ENCODE peak calls at places on chromosomes 1 and 21, in six cellular contexts. X, Z, E, K, O and Q are unnamed samples.

GRCh38 chr1:93675272-93675671 is 6.4 kb downstream of the BCAR3 start:
- DNase-seq in Z (no peak), K (no peak), O (no peak), X (no peak), E (no peak), Q (no peak)

GRCh38 chr1:178102218-178102617 is 8.3 kb downstream of the RASAL2 start:
- DNase-seq in Z (no peak), O (no peak), E (no peak), X (no peak), K (no peak), Q (no peak)

GRCh38 chr1:160987359-160988062 is 32.9 kb upstream of the ITLN2 start:
- DNase-seq in O (no peak), Z (no peak), X (no peak), K (no peak), E (no peak), Q (no peak)

GRCh38 chr1:41740630-41741239 is 178.0 kb downstream of the HIVEP3 start:
- DNase-seq in E (no peak), K (no peak), Z (no peak), X (no peak), O (no peak), Q (no peak)

GRCh38 chr1:5109652-5110051 is 455.2 kb downstream of the AJAP1 start:
- DNase-seq in Z (no peak), X (no peak), E (no peak), O (no peak), K (no peak), Q (no peak)

GRCh38 chr21:38525454-38525853 is 27.2 kb upstream of the ERG start:
- DNase-seq in O (no peak), E (no peak), K (no peak), Z (no peak), X (no peak), Q (no peak)

GRCh38 chr21:14545906-14546480 is at the start of gene SAMSN1:
- DNase-seq in X (peak), O (no peak), Z (no peak), E (peak), K (peak), Q (no peak)

GRCh38 chr1:37719572-37720195 is 27.4 kb downstream of the CDCA8 start:
- DNase-seq in K (no peak), O (no peak), E (no peak), X (no peak), Z (peak), Q (no peak)

GRCh38 chr1:81801032-81801833 is 499 bp downstream of the ADGRL2 start:
- DNase-seq in E (no peak), X (peak), Z (peak), O (no peak), K (peak), Q (peak)

GRCh38 chr1:101605878-101606277 is 369.1 kb downstream of the S1PR1 start:
- DNase-seq in E (no peak), Z (no peak), X (no peak), O (no peak), K (no peak), Q (no peak)

GRCh38 chr1:241972703-241973375 is 15.3 kb downstream of the BECN2 start:
- DNase-seq in Z (peak), O (no peak), K (no peak), E (no peak), X (no peak), Q (no peak)

GRCh38 chr1:54805981-54806381 is 4.9 kb upstream of the TTC22 start:
- DNase-seq in Z (no peak), X (no peak), E (no peak), K (no peak), O (no peak), Q (no peak)

GRCh38 chr21:37811711-37812110 is 104.5 kb downstream of the KCNJ6 start:
- DNase-seq in O (no peak), K (no peak), E (no peak), X (no peak), Z (peak), Q (no peak)

GRCh38 chr1:32666866-32667566 is 16.0 kb downstream of the RBBP4 start:
- DNase-seq in Z (no peak), X (no peak), K (no peak), O (no peak), E (no peak), Q (no peak)

GRCh38 chr1:180248731-180249681 is 18.9 kb downstream of the LHX4 start:
- DNase-seq in E (no peak), O (no peak), X (peak), Z (peak), K (no peak), Q (peak)

GRCh38 chr1:5743435-5744095 is 248.7 kb downstream of the NPHP4 start:
- DNase-seq in X (peak), Z (no peak), K (no peak), O (no peak), E (no peak), Q (no peak)

GRCh38 chr1:210428696-210429095 is 100.0 kb downstream of the HHAT start:
- DNase-seq in Z (no peak), X (no peak), O (no peak), E (no peak), K (no peak), Q (no peak)

GRCh38 chr1:64631346-64632052 is 113.4 kb upstream of the RAVER2 start:
- DNase-seq in K (no peak), O (no peak), X (no peak), E (no peak), Z (no peak), Q (no peak)

GRCh38 chr1:2981981-2982614 is 39.2 kb upstream of the ACTRT2 start:
- DNase-seq in X (peak), O (no peak), E (peak), Z (no peak), K (no peak), Q (no peak)

GRCh38 chr1:29583727-29584126 is 347.4 kb downstream of the PTPRU start:
- DNase-seq in K (no peak), X (no peak), Z (no peak), O (no peak), E (no peak), Q (peak)

GRCh38 chr1:234409328-234409727 is 36.1 kb downstream of the COA6 start:
- DNase-seq in E (no peak), K (no peak), Z (no peak), X (no peak), O (no peak), Q (no peak)

GRCh38 chr1:21334214-21335087 is 44.2 kb upstream of the ECE1 start:
- DNase-seq in E (peak), K (peak), X (peak), Z (peak), O (peak), Q (peak)

GRCh38 chr1:32744063-32744410 is 41.5 kb upstream of the SYNC start:
- DNase-seq in X (no peak), K (no peak), Z (no peak), O (no peak), E (no peak), Q (no peak)

GRCh38 chr21:29669416-29669815 is 270.4 kb downstream of the GRIK1 start:
- DNase-seq in X (no peak), O (no peak), K (no peak), Z (no peak), E (no peak), Q (no peak)